ENCODE peak calls at places on chromosomes 4 and X, in seven cellular contexts. J is skeletal muscle cell, L is cortex of kidney, M is renal cortical epithelial cell, D is AG04450, N is upper lobe of right lung, B is tibial artery. O is an unnamed sample.

GRCh38 chr4:8488791-8489369 is 48.3 kb downstream of the TRMT44 start:
- DNase-seq in M (no peak), D (no peak), J (no peak), N (no peak), B (no peak), L (no peak), O (no peak)

GRCh38 chrX:69032601-69033000 is 132.7 kb downstream of the PJA1 start:
- DNase-seq in L (no peak), D (no peak), N (no peak), J (no peak), M (peak), B (no peak), O (no peak)

GRCh38 chrX:154734101-154734781 is 16.6 kb downstream of the GAB3 start:
- DNase-seq in L (no peak), M (peak), D (no peak), B (peak), J (peak), N (peak), O (no peak)

GRCh38 chr4:2650276-2650675 is 105.9 kb downstream of the TNIP2 start:
- DNase-seq in L (no peak), J (no peak), N (peak), M (no peak), D (no peak), B (no peak), O (no peak)

GRCh38 chr4:137755033-137755471 is 222.8 kb upstream of the PCDH18 start:
- DNase-seq in N (no peak), L (no peak), M (peak), D (peak), B (no peak), J (peak), O (no peak)

GRCh38 chrX:68697465-68698125 is 50.1 kb downstream of the STARD8 start:
- DNase-seq in N (no peak), J (no peak), L (no peak), M (peak), D (no peak), B (no peak), O (no peak)

GRCh38 chrX:81229208-81229607 is 27.3 kb downstream of the SH3BGRL start:
- DNase-seq in N (no peak), M (no peak), J (no peak), L (no peak), D (no peak), B (no peak), O (no peak)

GRCh38 chr4:158999166-158999682 is 103.7 kb upstream of the RAPGEF2 start:
- DNase-seq in B (no peak), N (no peak), L (no peak), J (no peak), M (no peak), D (no peak), O (no peak)

GRCh38 chrX:72045141-72045540 is 86.6 kb downstream of the RTL5 start:
- DNase-seq in M (no peak), J (no peak), D (no peak), B (no peak), N (no peak), L (no peak), O (no peak)

GRCh38 chr4:8096690-8097061 is 61.9 kb downstream of the ABLIM2 start:
- DNase-seq in B (no peak), M (no peak), N (no peak), L (no peak), J (no peak), D (no peak), O (no peak)

GRCh38 chr4:180105362-180105761 is 2137.8 kb upstream of the TENM3 start:
- DNase-seq in M (no peak), N (no peak), L (no peak), B (no peak), D (no peak), J (no peak), O (no peak)

GRCh38 chrX:107324493-107325310 is 118.3 kb downstream of the DNAAF6 start:
- DNase-seq in M (peak), D (no peak), B (peak), N (peak), J (peak), L (no peak), O (no peak)

GRCh38 chr4:172982151-172982590 is 186.4 kb upstream of the GALNT7 start:
- DNase-seq in L (no peak), B (peak), N (no peak), M (peak), J (peak), D (peak), O (peak)

GRCh38 chr4:10320130-10320529 is 137.1 kb downstream of the ZNF518B start:
- DNase-seq in B (no peak), L (no peak), M (no peak), D (no peak), N (no peak), J (no peak), O (no peak)

GRCh38 chr4:70240192-70240591 is 2.2 kb upstream of the CSN3 start:
- DNase-seq in B (no peak), J (no peak), N (no peak), M (no peak), L (no peak), D (no peak), O (no peak)

GRCh38 chr4:133146574-133147198 is 2.4 kb upstream of the PCDH10 start:
- DNase-seq in M (peak), L (no peak), N (no peak), J (peak), D (no peak), B (no peak), O (no peak)

GRCh38 chrX:56786889-56787733 is 58.1 kb downstream of the NBDY start:
- DNase-seq in J (no peak), D (no peak), L (no peak), B (no peak), M (no peak), N (peak), O (no peak)

GRCh38 chrX:115067812-115068211 is 50.4 kb upstream of the IL13RA2 start:
- DNase-seq in N (no peak), L (no peak), B (no peak), M (no peak), D (no peak), J (no peak), O (no peak)

GRCh38 chr4:76194325-76194724 is 19.3 kb downstream of the SCARB2 start:
- DNase-seq in B (peak), J (peak), D (peak), L (no peak), N (no peak), M (peak), O (no peak)

GRCh38 chr4:156521631-156522030 is 450.0 kb downstream of the PDGFC start:
- DNase-seq in L (no peak), M (no peak), N (no peak), D (no peak), J (no peak), B (no peak), O (no peak)

GRCh38 chr4:101349346-101350064 is 2.2 kb upstream of the PPP3CA start:
- DNase-seq in N (peak), B (peak), L (no peak), J (no peak), D (no peak), M (no peak), O (peak)

GRCh38 chrX:13164611-13165010 is 120.2 kb upstream of the FAM9C start:
- DNase-seq in N (no peak), D (no peak), J (no peak), M (peak), B (no peak), L (no peak), O (no peak)